ENCODE peak calls at places on chromosomes 6 and 20, in six cellular contexts. One of them, this sample, is unnamed.

GRCh38 chr6:134534708-134535149 is 216.8 kb upstream of the SGK1 start:
- DNase-seq in psoas muscle: no peak
- DNase-seq in HFFc6: peak; percentile 41
- DNase-seq in astrocyte of the cerebellum: no peak
- DNase-seq in GM13976: no peak
- DNase-seq in B cell: no peak
- DNase-seq in this sample: peak; percentile 51

GRCh38 chr6:159806021-159806458 is 6.0 kb downstream of the PNLDC1 start:
- DNase-seq in psoas muscle: no peak
- DNase-seq in B cell: no peak
- DNase-seq in astrocyte of the cerebellum: no peak
- DNase-seq in GM13976: no peak
- DNase-seq in HFFc6: no peak
- DNase-seq in this sample: no peak

GRCh38 chr20:41261790-41262717 is 55.5 kb downstream of the ZHX3 start:
- DNase-seq in HFFc6: no peak
- DNase-seq in astrocyte of the cerebellum: no peak
- DNase-seq in psoas muscle: no peak
- DNase-seq in B cell: no peak
- DNase-seq in GM13976: no peak
- DNase-seq in this sample: no peak

GRCh38 chr20:51540585-51540984 is 1.9 kb downstream of the NFATC2 start:
- DNase-seq in HFFc6: no peak
- DNase-seq in GM13976: no peak
- DNase-seq in B cell: no peak
- DNase-seq in astrocyte of the cerebellum: no peak
- DNase-seq in psoas muscle: no peak
- DNase-seq in this sample: no peak

GRCh38 chr20:57649617-57650015 is 29.4 kb upstream of the ZBP1 start:
- DNase-seq in astrocyte of the cerebellum: no peak
- DNase-seq in B cell: peak; percentile 36
- DNase-seq in GM13976: peak; percentile 11
- DNase-seq in HFFc6: no peak
- DNase-seq in psoas muscle: no peak
- DNase-seq in this sample: no peak

GRCh38 chr6:80211295-80211694 is 104.8 kb downstream of the BCKDHB start:
- DNase-seq in astrocyte of the cerebellum: no peak
- DNase-seq in B cell: no peak
- DNase-seq in HFFc6: no peak
- DNase-seq in GM13976: no peak
- DNase-seq in psoas muscle: no peak
- DNase-seq in this sample: no peak

GRCh38 chr20:23092409-23092756 is 6.3 kb upstream of the CD93 start:
- DNase-seq in B cell: no peak
- DNase-seq in HFFc6: no peak
- DNase-seq in GM13976: no peak
- DNase-seq in astrocyte of the cerebellum: no peak
- DNase-seq in psoas muscle: no peak
- DNase-seq in this sample: no peak

GRCh38 chr6:154887051-154887450 is 108.1 kb upstream of the TIAM2 start:
- DNase-seq in HFFc6: no peak
- DNase-seq in psoas muscle: no peak
- DNase-seq in B cell: no peak
- DNase-seq in GM13976: no peak
- DNase-seq in astrocyte of the cerebellum: no peak
- DNase-seq in this sample: no peak

GRCh38 chr6:147974376-147974775 is 368.3 kb upstream of the SASH1 start:
- DNase-seq in psoas muscle: no peak
- DNase-seq in GM13976: no peak
- DNase-seq in astrocyte of the cerebellum: peak; percentile 18
- DNase-seq in HFFc6: no peak
- DNase-seq in B cell: no peak
- DNase-seq in this sample: no peak

GRCh38 chr20:62359491-62360121 is 7.5 kb downstream of the LAMA5 start:
- DNase-seq in B cell: no peak
- DNase-seq in astrocyte of the cerebellum: no peak
- DNase-seq in HFFc6: no peak
- DNase-seq in psoas muscle: peak; percentile 57
- DNase-seq in GM13976: no peak
- DNase-seq in this sample: no peak

GRCh38 chr6:109260126-109260525 is 122.1 kb downstream of the CD164 start:
- DNase-seq in astrocyte of the cerebellum: peak; percentile 9
- DNase-seq in psoas muscle: no peak
- DNase-seq in B cell: no peak
- DNase-seq in HFFc6: peak; percentile 54
- DNase-seq in GM13976: no peak
- DNase-seq in this sample: no peak

GRCh38 chr20:1776608-1777475 is 118.4 kb upstream of the SIRPA start:
- DNase-seq in HFFc6: peak; percentile 81
- DNase-seq in astrocyte of the cerebellum: peak; percentile 79
- DNase-seq in psoas muscle: peak; percentile 90
- DNase-seq in B cell: peak; percentile 86
- DNase-seq in GM13976: peak; percentile 84
- DNase-seq in this sample: peak; percentile 74

GRCh38 chr6:157121897-157122296 is 201.4 kb downstream of the TMEM242 start:
- DNase-seq in astrocyte of the cerebellum: no peak
- DNase-seq in HFFc6: no peak
- DNase-seq in B cell: no peak
- DNase-seq in GM13976: no peak
- DNase-seq in psoas muscle: no peak
- DNase-seq in this sample: no peak

GRCh38 chr6:106104941-106105340 is 18.8 kb downstream of the PRDM1 start:
- DNase-seq in B cell: no peak
- DNase-seq in astrocyte of the cerebellum: no peak
- DNase-seq in GM13976: no peak
- DNase-seq in HFFc6: no peak
- DNase-seq in psoas muscle: no peak
- DNase-seq in this sample: no peak

GRCh38 chr6:25012657-25013056 is 76.9 kb upstream of the RIPOR2 start:
- DNase-seq in psoas muscle: no peak
- DNase-seq in B cell: no peak
- DNase-seq in GM13976: no peak
- DNase-seq in astrocyte of the cerebellum: no peak
- DNase-seq in HFFc6: peak; percentile 67
- DNase-seq in this sample: no peak

GRCh38 chr6:25014806-25015560 is 79.2 kb upstream of the RIPOR2 start:
- DNase-seq in GM13976: no peak
- DNase-seq in psoas muscle: no peak
- DNase-seq in B cell: no peak
- DNase-seq in astrocyte of the cerebellum: peak; percentile 64
- DNase-seq in HFFc6: peak; percentile 71
- DNase-seq in this sample: no peak

GRCh38 chr6:25014375-25014774 is 78.6 kb upstream of the RIPOR2 start:
- DNase-seq in GM13976: no peak
- DNase-seq in B cell: no peak
- DNase-seq in astrocyte of the cerebellum: no peak
- DNase-seq in psoas muscle: no peak
- DNase-seq in HFFc6: no peak
- DNase-seq in this sample: no peak

GRCh38 chr6:25010917-25011625 is 75.3 kb upstream of the RIPOR2 start:
- DNase-seq in HFFc6: peak; percentile 37
- DNase-seq in B cell: no peak
- DNase-seq in GM13976: no peak
- DNase-seq in astrocyte of the cerebellum: no peak
- DNase-seq in psoas muscle: no peak
- DNase-seq in this sample: no peak

GRCh38 chr6:25013249-25013648 is 77.5 kb upstream of the RIPOR2 start:
- DNase-seq in HFFc6: no peak
- DNase-seq in psoas muscle: no peak
- DNase-seq in GM13976: no peak
- DNase-seq in astrocyte of the cerebellum: no peak
- DNase-seq in B cell: no peak
- DNase-seq in this sample: no peak
- TF ChIP-seq CTCF in HFFc6: peak; percentile 60
- TF ChIP-seq CTCF in psoas muscle: no peak
- TF ChIP-seq CTCF in GM13976: peak; percentile 19
- TF ChIP-seq CTCF in astrocyte of the cerebellum: peak; percentile 7
- TF ChIP-seq CTCF in B cell: no peak
- TF ChIP-seq CTCF in this sample: no peak

GRCh38 chr6:151301547-151301946 is 61.8 kb downstream of the AKAP12 start:
- DNase-seq in B cell: no peak
- DNase-seq in astrocyte of the cerebellum: no peak
- DNase-seq in HFFc6: no peak
- DNase-seq in GM13976: no peak
- DNase-seq in psoas muscle: no peak
- DNase-seq in this sample: no peak

GRCh38 chr6:151307501-151307900 is 67.7 kb downstream of the AKAP12 start:
- DNase-seq in HFFc6: no peak
- DNase-seq in psoas muscle: no peak
- DNase-seq in B cell: no peak
- DNase-seq in astrocyte of the cerebellum: no peak
- DNase-seq in GM13976: no peak
- DNase-seq in this sample: no peak

GRCh38 chr6:151310852-151311767 is 71.3 kb downstream of the AKAP12 start:
- DNase-seq in HFFc6: no peak
- DNase-seq in astrocyte of the cerebellum: no peak
- DNase-seq in GM13976: no peak
- DNase-seq in B cell: no peak
- DNase-seq in psoas muscle: no peak
- DNase-seq in this sample: no peak

GRCh38 chr6:151303231-151303630 is 63.5 kb downstream of the AKAP12 start:
- DNase-seq in GM13976: no peak
- DNase-seq in B cell: no peak
- DNase-seq in astrocyte of the cerebellum: no peak
- DNase-seq in HFFc6: no peak
- DNase-seq in psoas muscle: no peak
- DNase-seq in this sample: no peak

GRCh38 chr6:151306269-151306783 is 66.6 kb downstream of the AKAP12 start:
- DNase-seq in HFFc6: no peak
- DNase-seq in GM13976: no peak
- DNase-seq in astrocyte of the cerebellum: no peak
- DNase-seq in B cell: no peak
- DNase-seq in psoas muscle: no peak
- DNase-seq in this sample: no peak
- TF ChIP-seq CTCF in HFFc6: no peak
- TF ChIP-seq CTCF in GM13976: no peak
- TF ChIP-seq CTCF in astrocyte of the cerebellum: no peak
- TF ChIP-seq CTCF in B cell: no peak
- TF ChIP-seq CTCF in psoas muscle: no peak
- TF ChIP-seq CTCF in this sample: no peak

DNA sequence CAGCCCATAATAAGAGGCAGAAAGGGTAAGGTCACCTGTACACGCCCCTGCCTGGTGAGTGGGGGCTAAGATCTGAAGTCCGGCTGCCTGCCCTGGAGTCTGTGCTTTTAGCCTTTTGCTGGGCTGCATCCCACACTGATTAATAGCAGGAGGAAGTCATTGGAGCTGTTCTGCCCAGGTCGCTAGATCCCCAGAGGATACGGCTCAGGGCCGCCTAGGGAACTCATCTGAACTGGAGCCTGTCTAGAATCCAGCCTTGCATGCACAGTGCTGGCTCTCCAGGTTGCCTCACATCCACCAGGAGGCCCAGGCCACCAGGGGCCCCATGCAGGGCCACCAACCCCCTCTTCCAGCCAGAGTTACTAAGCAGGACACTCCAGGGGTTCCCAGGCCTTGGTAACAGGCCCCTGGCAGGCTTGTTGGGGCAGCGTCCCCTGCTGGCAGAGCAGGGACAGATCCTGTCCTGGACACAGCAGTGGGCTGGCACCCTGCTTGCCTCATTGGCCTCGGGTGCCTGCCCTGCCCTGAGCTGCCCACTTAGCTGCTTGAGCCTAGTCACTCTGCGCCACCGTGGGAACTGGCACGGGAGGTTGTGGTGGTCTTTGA is 35.3 kb downstream of the EFCAB8 start:
- DNase-seq in GM13976: peak; percentile 68
- DNase-seq in psoas muscle: no peak
- DNase-seq in astrocyte of the cerebellum: no peak
- DNase-seq in HFFc6: peak; percentile 5
- DNase-seq in B cell: no peak
- DNase-seq in this sample: no peak
- TF ChIP-seq CTCF in GM13976: peak; percentile 52
- TF ChIP-seq CTCF in psoas muscle: no peak
- TF ChIP-seq CTCF in astrocyte of the cerebellum: peak; percentile 47
- TF ChIP-seq CTCF in HFFc6: peak; percentile 82
- TF ChIP-seq CTCF in B cell: no peak
- TF ChIP-seq CTCF in this sample: peak; percentile 25

DNA sequence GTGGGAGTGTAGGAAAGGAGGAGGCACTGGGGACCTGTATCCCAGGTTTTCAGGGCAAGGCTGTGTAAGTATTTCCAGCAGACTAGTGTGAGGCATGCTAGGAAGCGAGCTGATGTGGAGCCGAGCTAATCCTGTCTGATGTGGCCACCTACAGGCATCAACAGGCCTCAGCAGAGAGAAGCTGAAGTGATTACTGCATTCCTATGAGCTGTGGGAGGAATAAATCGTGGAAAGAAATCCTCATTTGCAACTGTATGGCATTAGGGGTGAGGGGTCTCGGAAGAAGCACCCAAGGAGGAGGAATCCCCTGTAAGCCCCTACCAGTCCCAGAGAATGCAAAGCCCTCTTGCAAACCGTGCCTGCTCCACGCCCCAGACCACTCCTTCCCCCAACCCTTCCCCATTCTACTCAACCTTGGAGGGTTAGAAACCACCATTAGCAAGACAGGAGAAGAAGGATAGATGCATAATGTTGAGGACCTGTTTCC is 41.6 kb downstream of the C6orf15 start:
- DNase-seq in B cell: no peak
- DNase-seq in GM13976: no peak
- DNase-seq in HFFc6: peak; percentile 76
- DNase-seq in astrocyte of the cerebellum: peak; percentile 75
- DNase-seq in psoas muscle: no peak
- DNase-seq in this sample: no peak
- TF ChIP-seq CTCF in B cell: no peak
- TF ChIP-seq CTCF in GM13976: peak; percentile 24
- TF ChIP-seq CTCF in HFFc6: peak; percentile 74
- TF ChIP-seq CTCF in astrocyte of the cerebellum: peak; percentile 87
- TF ChIP-seq CTCF in psoas muscle: peak; percentile 31
- TF ChIP-seq CTCF in this sample: no peak

This sample was measured in CD14-positive monocyte.